ENCODE peak calls at places on chromosomes 6 and 20, in four cellular contexts. T is GM06990, Y is hepatocyte, F is right lobe of liver. Q is an unnamed sample.

GRCh38 chr20:62168890-62169435 is 13.9 kb upstream of the MTG2 start:
- DNase-seq in T (no peak), Y (no peak), F (no peak), Q (no peak)

GRCh38 chr6:159836294-159837140 is 36.4 kb downstream of the PNLDC1 start:
- DNase-seq in T (no peak), Y (peak), F (no peak), Q (peak)

GRCh38 chr20:62835931-62836861 is 19.3 kb downstream of the COL9A3 start:
- DNase-seq in T (no peak), Y (no peak), F (no peak), Q (no peak)

GRCh38 chr6:104418125-104418524 is 441.6 kb downstream of the HACE1 start:
- DNase-seq in T (no peak), Y (no peak), F (no peak), Q (no peak)

GRCh38 chr6:142372348-142372747 is 70.5 kb downstream of the ADGRG6 start:
- DNase-seq in T (no peak), Y (peak), F (no peak), Q (no peak)

GRCh38 chr6:118710616-118711015 is 59.2 kb upstream of the CEP85L start:
- DNase-seq in T (no peak), Y (no peak), F (no peak), Q (no peak)

GRCh38 chr6:17867880-17868279 is 119.6 kb downstream of the KIF13A start:
- DNase-seq in T (no peak), Y (no peak), F (no peak), Q (no peak)

GRCh38 chr6:50816115-50816675 is 2.5 kb upstream of the TFAP2B start:
- DNase-seq in T (peak), Y (peak), F (peak), Q (peak)

GRCh38 chr6:53168516-53169257 is 20.0 kb upstream of the GCM1 start:
- DNase-seq in T (no peak), Y (no peak), F (no peak), Q (no peak)

GRCh38 chr6:46729810-46730342 is 5.3 kb downstream of the PLA2G7 start:
- DNase-seq in T (no peak), Y (no peak), F (no peak), Q (no peak)

GRCh38 chr6:101117397-101118185 is 236.5 kb upstream of the ASCC3 start:
- DNase-seq in T (no peak), Y (peak), F (no peak), Q (no peak)

GRCh38 chr20:60984666-60985065 is 267.4 kb upstream of the CDH4 start:
- DNase-seq in T (no peak), Y (no peak), F (no peak), Q (no peak)

GRCh38 chr6:89927788-89928565 is 33.7 kb downstream of the GJA10 start:
- DNase-seq in T (no peak), Y (no peak), F (no peak), Q (no peak)

GRCh38 chr6:116057766-116058165 is 2.9 kb downstream of the FRK start:
- DNase-seq in T (no peak), Y (no peak), F (no peak), Q (no peak)

GRCh38 chr6:116064626-116065025 is 3.9 kb upstream of the FRK start:
- DNase-seq in T (no peak), Y (no peak), F (no peak), Q (no peak)

GRCh38 chr6:116062496-116062895 is 1.8 kb upstream of the FRK start:
- DNase-seq in T (no peak), Y (no peak), F (no peak), Q (no peak)

GRCh38 chr6:116059713-116060571 is 749 bp downstream of the FRK start:
- DNase-seq in T (peak), Y (peak), F (no peak), Q (peak)

DNA sequence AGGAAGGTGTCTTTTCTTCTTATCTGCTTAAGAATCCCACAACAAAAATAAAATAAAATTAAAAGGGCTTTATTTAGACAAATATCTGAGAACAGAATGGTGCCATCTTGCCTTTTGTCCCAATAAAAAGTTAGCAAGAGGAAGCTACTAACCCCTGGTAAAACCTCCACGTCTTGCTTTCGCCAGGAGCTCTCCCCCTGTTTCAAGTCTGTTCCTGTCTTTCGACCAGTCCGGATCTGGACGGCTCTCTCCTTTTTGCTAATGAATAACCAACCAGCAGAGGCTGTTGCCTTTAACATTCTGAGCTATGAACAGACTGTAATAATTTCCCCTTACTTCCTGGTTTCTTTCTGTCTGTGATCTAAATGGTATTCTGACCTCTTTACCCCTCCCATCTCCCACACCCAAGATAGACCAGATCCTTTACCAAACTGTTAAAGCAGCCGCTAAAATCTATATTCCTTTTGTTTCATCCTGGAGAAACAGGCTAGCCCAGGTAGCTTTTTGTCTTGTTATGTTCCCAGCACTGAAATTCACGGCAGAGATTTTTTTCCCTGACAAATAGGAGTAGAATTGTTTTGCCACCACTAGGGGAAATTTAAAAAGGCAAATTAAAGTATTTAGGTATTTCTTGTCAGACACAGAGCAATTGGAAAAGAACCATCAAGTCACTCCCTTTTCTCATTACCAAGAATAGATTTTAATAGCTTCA is at the start of gene FRK:
- DNase-seq in T (no peak), Y (peak), F (peak), Q (no peak)
- H3K4me3 ChIP-seq in T (peak), Y (peak), F (peak), Q (peak)

GRCh38 chr20:10555393-10555792 is 118.4 kb downstream of the JAG1 start:
- DNase-seq in T (no peak), Y (no peak), F (no peak), Q (no peak)

GRCh38 chr20:10555865-10556308 is 117.9 kb downstream of the JAG1 start:
- DNase-seq in T (no peak), Y (no peak), F (no peak), Q (no peak)

GRCh38 chr20:10554285-10554684 is 119.2 kb downstream of the SLX4IP start:
- DNase-seq in T (no peak), Y (no peak), F (no peak), Q (no peak)

GRCh38 chr20:10551732-10552724 is 116.9 kb downstream of the SLX4IP start:
- DNase-seq in T (no peak), Y (no peak), F (no peak), Q (no peak)

GRCh38 chr20:10553326-10553984 is 118.3 kb downstream of the SLX4IP start:
- DNase-seq in T (no peak), Y (peak), F (peak), Q (peak)
- TF ChIP-seq CTCF in T (peak), Y (peak), F (peak), Q (peak)

GRCh38 chr6:56852611-56853010 is 102.3 kb upstream of the BEND6 start:
- DNase-seq in T (no peak), Y (no peak), F (no peak), Q (no peak)

GRCh38 chr6:56851541-56852248 is 103.2 kb upstream of the BEND6 start:
- DNase-seq in T (peak), Y (peak), F (no peak), Q (no peak)

GRCh38 chr6:56851104-56851503 is 103.8 kb upstream of the BEND6 start:
- DNase-seq in T (peak), Y (peak), F (no peak), Q (no peak)

GRCh38 chr6:56853541-56853940 is 101.4 kb upstream of the BEND6 start:
- DNase-seq in T (no peak), Y (no peak), F (no peak), Q (no peak)

DNA sequence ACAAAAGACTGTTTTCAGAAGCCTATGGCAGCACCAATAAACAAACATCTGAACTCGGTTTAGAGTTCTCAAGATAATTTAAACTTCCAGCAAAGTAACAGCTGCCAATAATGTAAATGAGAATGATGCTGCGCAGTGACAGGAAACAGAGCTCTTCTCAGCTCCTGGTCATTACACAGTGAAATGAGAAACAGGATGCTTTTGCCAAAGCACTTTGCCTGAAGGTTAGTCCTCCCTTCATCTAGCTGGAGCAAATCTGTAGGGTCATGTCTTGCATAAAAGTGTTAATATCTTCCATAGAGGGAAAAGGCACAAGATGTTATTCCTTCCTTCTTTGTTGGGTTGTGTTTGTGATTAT is 102.7 kb upstream of the BEND6 start:
- DNase-seq in T (no peak), Y (no peak), F (no peak), Q (no peak)
- H3K4me3 ChIP-seq in T (peak), Y (peak), F (peak), Q (no peak)

GRCh38 chr6:36683656-36684446 is 5.3 kb downstream of the CDKN1A start:
- DNase-seq in T (no peak), Y (no peak), F (peak), Q (no peak)

GRCh38 chr6:36685198-36685919 is 6.8 kb downstream of the CDKN1A start:
- DNase-seq in T (no peak), Y (no peak), F (no peak), Q (no peak)

GRCh38 chr6:36683145-36683655 is 4.7 kb downstream of the CDKN1A start:
- DNase-seq in T (no peak), Y (no peak), F (no peak), Q (no peak)

GRCh38 chr6:36684447-36684812 is 5.9 kb downstream of the CDKN1A start:
- DNase-seq in T (no peak), Y (no peak), F (no peak), Q (no peak)

DNA sequence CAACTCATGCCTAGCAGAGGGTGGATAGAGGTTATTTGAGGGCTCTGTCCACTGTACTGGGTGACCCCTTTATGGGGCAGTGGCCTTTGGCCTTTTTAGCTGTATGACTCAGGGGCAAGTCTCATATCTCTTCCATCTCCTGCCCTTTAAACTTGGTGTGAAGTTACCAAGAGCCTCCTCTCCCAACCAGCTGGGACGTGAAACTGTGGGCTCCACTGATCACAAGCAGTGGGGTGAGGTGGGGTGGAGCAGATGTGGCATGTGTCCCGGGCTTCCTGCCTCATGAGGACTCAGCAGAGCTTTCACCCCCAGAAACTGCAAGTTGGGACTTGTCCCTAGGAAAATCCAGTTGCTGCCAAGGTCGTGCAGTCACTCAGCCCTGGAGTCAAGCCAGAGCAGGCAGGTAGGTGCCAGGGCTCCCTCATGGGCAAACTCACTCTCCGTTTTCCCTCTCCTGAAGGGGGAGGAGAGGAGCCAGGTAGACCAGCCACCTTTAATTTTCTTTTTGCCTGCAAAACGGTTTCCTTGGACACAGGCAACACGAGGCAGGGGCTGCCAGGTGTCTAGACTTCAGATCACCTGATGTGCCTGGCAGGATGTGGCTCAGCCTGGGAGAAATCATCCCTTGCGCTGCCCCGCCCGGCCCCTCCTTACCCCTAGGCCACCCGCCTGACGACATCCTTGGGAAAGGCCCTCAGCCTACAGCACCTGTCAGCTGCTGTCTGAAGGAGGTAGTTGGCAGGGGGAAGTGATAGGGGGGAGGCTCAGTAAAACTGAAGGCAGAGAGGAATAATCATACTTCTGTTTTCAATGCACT is 4.0 kb downstream of the CDKN1A start:
- DNase-seq in T (peak), Y (peak), F (peak), Q (peak)
- TF ChIP-seq CTCF in T (no peak), Y (no peak), F (no peak), Q (no peak)

GRCh38 chr20:2978519-2978918 is 64.9 kb upstream of the GNRH2 start:
- DNase-seq in T (no peak), Y (no peak), F (no peak), Q (no peak)
- H3K4me3 ChIP-seq in T (no peak), Y (no peak), F (no peak), Q (no peak)

DNA sequence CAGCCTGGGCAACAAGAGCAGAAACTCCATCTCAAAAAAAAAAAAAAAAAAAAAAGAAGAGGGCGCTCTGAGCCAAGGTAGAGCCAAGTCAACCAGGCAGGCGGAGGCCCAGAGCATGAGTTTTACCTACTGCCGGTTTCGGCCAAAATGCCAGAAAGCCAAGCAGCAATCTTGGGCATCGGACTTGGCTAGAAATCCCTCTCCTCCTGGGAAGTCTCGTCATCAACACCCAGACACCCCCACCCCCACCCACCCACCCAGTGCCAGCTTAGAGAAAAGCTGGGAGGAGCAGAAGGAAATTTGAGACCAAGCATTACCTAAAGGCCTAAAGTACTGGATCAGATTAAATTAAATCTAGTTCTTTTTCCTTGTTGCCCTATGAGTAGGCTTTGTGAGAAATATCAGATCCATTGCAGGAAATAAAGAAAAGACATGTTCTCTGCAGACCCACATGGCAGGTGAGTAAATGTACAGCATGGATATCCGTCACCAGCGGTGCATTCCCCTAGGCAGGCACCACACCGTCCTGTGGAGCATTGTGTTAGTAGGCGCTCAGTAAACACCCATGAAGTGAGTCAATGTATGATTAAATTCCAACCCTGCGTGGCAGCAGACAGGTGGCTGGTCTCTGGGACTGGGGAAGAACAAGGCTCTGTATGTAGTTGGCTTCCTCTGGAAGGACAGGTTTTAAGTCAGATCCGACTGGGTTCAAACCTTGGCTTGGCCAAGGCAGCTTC is 21.0 kb downstream of the RIPOR3 start:
- DNase-seq in T (no peak), Y (peak), F (peak), Q (no peak)
- TF ChIP-seq CTCF in T (no peak), Y (no peak), F (no peak), Q (no peak)

GRCh38 chr6:77461796-77462195 is 1.5 kb downstream of the HTR1B start:
- DNase-seq in T (no peak), Y (no peak), F (no peak), Q (no peak)
- H3K4me3 ChIP-seq in T (no peak), Y (no peak), F (no peak), Q (no peak)

DNA sequence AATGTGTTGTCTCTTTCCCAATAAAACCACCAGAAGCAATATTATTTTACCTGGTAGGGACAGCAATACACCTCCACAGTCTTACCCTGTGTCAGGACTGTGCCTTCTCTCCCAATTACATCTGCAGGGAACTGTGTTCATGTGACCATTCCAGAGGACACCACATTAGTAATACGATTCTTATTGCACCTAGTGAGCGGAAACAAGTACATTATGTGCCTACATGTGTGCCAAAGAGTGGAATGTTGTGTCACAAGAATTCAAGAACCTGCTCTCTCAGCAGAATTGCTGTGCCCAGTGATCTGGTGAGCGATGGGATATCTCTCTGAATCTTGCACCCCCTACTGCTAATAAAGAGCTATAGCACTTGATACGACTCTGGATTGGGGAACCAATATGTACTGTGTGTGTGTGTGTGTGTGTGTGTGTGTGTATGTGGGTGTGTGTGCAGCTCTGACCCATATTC is 57.4 kb upstream of the FOXC1 start:
- DNase-seq in T (no peak), Y (no peak), F (no peak), Q (no peak)
- TF ChIP-seq CTCF in T (peak), Y (no peak), F (peak), Q (peak)

GRCh38 chr20:64053841-64054661 is 4.6 kb upstream of the SOX18 start:
- DNase-seq in T (no peak), Y (peak), F (peak), Q (peak)
- H3K4me3 ChIP-seq in T (no peak), Y (no peak), F (no peak), Q (peak)

DNA sequence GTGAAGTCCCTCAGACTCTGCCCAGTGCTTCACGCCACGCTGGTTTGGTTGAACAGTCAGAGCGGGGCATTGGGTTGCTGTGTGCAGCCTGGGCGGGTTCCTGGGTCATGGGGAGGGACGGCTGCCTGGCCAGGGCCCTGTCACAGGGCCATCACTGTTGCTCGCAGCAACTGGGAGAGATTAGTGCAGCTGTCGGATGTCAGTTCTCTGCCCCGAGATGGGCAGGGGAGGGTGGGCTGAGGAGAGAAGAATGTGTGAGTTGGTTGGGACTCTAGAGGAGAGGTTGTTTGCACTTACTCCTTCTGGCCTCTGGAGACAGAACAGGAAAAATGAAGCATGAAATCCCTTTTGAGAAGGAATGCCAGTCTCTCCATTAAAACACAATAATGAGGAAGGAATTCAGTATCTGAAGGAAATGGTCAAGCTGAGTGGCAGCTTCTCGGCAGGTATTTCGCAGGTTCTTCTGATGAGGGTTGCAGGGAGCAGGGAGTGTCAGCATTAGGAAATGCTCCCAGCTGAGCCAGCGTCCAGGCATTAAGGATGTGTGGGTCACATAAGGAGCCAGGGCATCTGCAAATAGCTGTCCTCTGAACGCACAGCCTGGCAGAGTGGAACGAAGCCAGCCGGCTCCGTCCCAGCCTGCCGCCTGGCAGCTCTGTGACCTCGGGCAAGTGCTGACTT is 95.9 kb downstream of the SSR1 start:
- DNase-seq in T (no peak), Y (no peak), F (peak), Q (peak)
- TF ChIP-seq CTCF in T (no peak), Y (no peak), F (no peak), Q (no peak)